ENCODE peak calls at places on chromosomes 4 and X, in seven cellular contexts. U, D, T, J, N, M and E are unnamed samples.

GRCh38 chrX:73916931-73917657 is 354.1 kb downstream of the CHIC1 start:
- DNase-seq in U (no peak), D (no peak), T (no peak), J (no peak), N (no peak), M (peak; percentile 65), E (no peak)

GRCh38 chr4:34289962-34290361 is 1954.4 kb downstream of the ARAP2 start:
- DNase-seq in U (no peak), D (no peak), T (no peak), J (no peak), N (no peak), M (no peak), E (no peak)

GRCh38 chr4:94507708-94508107 is 56.0 kb downstream of the PDLIM5 start:
- DNase-seq in U (no peak), D (peak; percentile 66), T (no peak), J (no peak), N (no peak), M (no peak), E (no peak)

GRCh38 chrX:50495616-50496015 is 25.0 kb upstream of the DGKK start:
- DNase-seq in U (no peak), D (no peak), T (no peak), J (no peak), N (no peak), M (no peak), E (no peak)

GRCh38 chr4:32775049-32775448 is 2054.9 kb downstream of the PCDH7 start:
- DNase-seq in U (no peak), D (no peak), T (no peak), J (peak; percentile 3), N (no peak), M (no peak), E (no peak)

GRCh38 chr4:6909113-6909969 is at the start of gene TBC1D14:
- DNase-seq in U (peak; percentile 97), D (peak; percentile 95), T (peak; percentile 97), J (peak; percentile 99), N (peak; percentile 95), M (no peak), E (peak; percentile 79)

GRCh38 chr4:177070533-177070932 is 239.1 kb upstream of the NEIL3 start:
- DNase-seq in U (no peak), D (no peak), T (no peak), J (no peak), N (no peak), M (no peak), E (no peak)

GRCh38 chr4:89044147-89044900 is 12.7 kb downstream of the FAM13A start:
- DNase-seq in U (no peak), D (no peak), T (no peak), J (no peak), N (no peak), M (no peak), E (no peak)

GRCh38 chr4:165779950-165780670 is 92.9 kb upstream of the TLL1 start:
- DNase-seq in U (no peak), D (no peak), T (no peak), J (no peak), N (no peak), M (no peak), E (no peak)

GRCh38 chr4:8289956-8290700 is 20.6 kb downstream of the HTRA3 start:
- DNase-seq in U (peak; percentile 70), D (peak; percentile 37), T (no peak), J (no peak), N (peak; percentile 39), M (no peak), E (no peak)

GRCh38 chr4:24966076-24966475 is 53.2 kb upstream of the CCDC149 start:
- DNase-seq in U (no peak), D (no peak), T (no peak), J (no peak), N (no peak), M (no peak), E (no peak)

GRCh38 chr4:89226665-89227572 is 80.7 kb downstream of the GPRIN3 start:
- DNase-seq in U (peak; percentile 92), D (peak; percentile 83), T (no peak), J (peak; percentile 46), N (peak; percentile 70), M (peak; percentile 63), E (peak; percentile 63)

GRCh38 chrX:107674480-107675364 is 46.4 kb downstream of the PRPS1 start:
- DNase-seq in U (peak; percentile 97), D (peak; percentile 95), T (no peak), J (no peak), N (peak; percentile 64), M (no peak), E (no peak)

GRCh38 chr4:128757712-128758111 is 51.8 kb upstream of the JADE1 start:
- DNase-seq in U (no peak), D (no peak), T (no peak), J (no peak), N (no peak), M (no peak), E (no peak)

GRCh38 chr4:8391972-8392371 is 48.6 kb downstream of the ACOX3 start:
- DNase-seq in U (no peak), D (no peak), T (no peak), J (peak; percentile 79), N (peak; percentile 74), M (peak; percentile 79), E (no peak)

GRCh38 chr4:186900980-186901379 is 177.3 kb upstream of the FAT1 start:
- DNase-seq in U (no peak), D (no peak), T (no peak), J (no peak), N (no peak), M (no peak), E (no peak)

GRCh38 chr4:66357316-66357715 is 687.0 kb upstream of the EPHA5 start:
- DNase-seq in U (no peak), D (no peak), T (no peak), J (no peak), N (no peak), M (no peak), E (no peak)

GRCh38 chrX:91414710-91415109 is 19.9 kb upstream of the PABPC5 start:
- DNase-seq in U (no peak), D (no peak), T (no peak), J (no peak), N (no peak), M (no peak), E (no peak)

GRCh38 chr4:25303578-25303977 is 9.0 kb upstream of the ZCCHC4 start:
- DNase-seq in U (no peak), D (no peak), T (no peak), J (no peak), N (no peak), M (no peak), E (no peak)

GRCh38 chr4:56261027-56261426 is 126.3 kb downstream of the AASDH start:
- DNase-seq in U (no peak), D (no peak), T (no peak), J (no peak), N (no peak), M (no peak), E (no peak)

GRCh38 chr4:163693776-163694175 is 199.3 kb downstream of the TMA16 start:
- DNase-seq in U (no peak), D (no peak), T (no peak), J (no peak), N (no peak), M (no peak), E (no peak)

GRCh38 chr4:186634591-186635128 is 79.3 kb upstream of the MTNR1A start:
- DNase-seq in U (no peak), D (no peak), T (no peak), J (no peak), N (no peak), M (no peak), E (no peak)

GRCh38 chr4:100582146-100582545 is 64.3 kb upstream of the EMCN start:
- DNase-seq in U (no peak), D (no peak), T (no peak), J (no peak), N (no peak), M (no peak), E (no peak)

GRCh38 chr4:5708171-5708828 is at the start of gene EVC2:
- DNase-seq in U (peak; percentile 96), D (peak; percentile 90), T (peak; percentile 94), J (peak; percentile 31), N (peak; percentile 85), M (no peak), E (peak; percentile 55)

GRCh38 chr4:33060873-33061542 is 2340.8 kb downstream of the PCDH7 start:
- DNase-seq in U (no peak), D (no peak), T (no peak), J (no peak), N (no peak), M (peak; percentile 45), E (peak; percentile 46)

GRCh38 chr4:925771-926500 is 6.2 kb downstream of the GAK start:
- DNase-seq in U (peak; percentile 72), D (no peak), T (peak; percentile 41), J (no peak), N (no peak), M (no peak), E (no peak)

GRCh38 chr4:47914219-47914925 is at the start of gene NFXL1:
- DNase-seq in U (peak; percentile 99), D (peak; percentile 98), T (peak; percentile 97), J (peak; percentile 92), N (peak; percentile 99), M (peak; percentile 89), E (peak; percentile 93)
- TF ChIP-seq CTCF in U (no peak), D (no peak), T (no peak), J (no peak), N (no peak), M (no peak), E (no peak)

DNA sequence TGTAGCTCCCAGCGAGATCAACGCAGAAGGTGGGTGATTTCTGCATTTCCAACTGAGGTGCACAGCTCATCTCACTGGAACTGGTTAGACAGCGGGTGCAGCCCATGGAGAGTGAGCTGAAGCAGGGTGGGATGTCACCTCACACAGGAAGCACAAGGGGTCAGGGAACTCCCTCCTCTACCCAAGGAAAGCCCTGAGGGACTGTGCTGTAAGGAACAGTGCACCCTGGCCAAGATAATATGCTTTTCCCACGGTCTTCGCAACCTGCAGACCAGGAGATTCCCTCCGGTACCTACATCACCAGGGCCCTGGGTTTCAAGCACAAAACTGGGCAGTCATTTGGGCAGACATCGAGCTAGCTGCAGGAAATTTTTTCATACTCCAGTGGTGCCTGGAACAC is 216.4 kb upstream of the TET2 start:
- DNase-seq in U (no peak), D (no peak), T (no peak), J (no peak), N (no peak), M (no peak), E (no peak)
- TF ChIP-seq CTCF in U (no peak), D (no peak), T (no peak), J (no peak), N (no peak), M (no peak), E (no peak)

GRCh38 chr4:4480685-4481393 is 61.0 kb downstream of the STX18 start:
- DNase-seq in U (no peak), D (no peak), T (peak; percentile 15), J (no peak), N (no peak), M (no peak), E (no peak)
- TF ChIP-seq CTCF in U (no peak), D (no peak), T (no peak), J (no peak), N (peak; percentile 18), M (peak; percentile 55), E (peak; percentile 52)

GRCh38 chrX:2819345-2820130 is 9.2 kb upstream of the GYG2 start:
- DNase-seq in U (peak; percentile 42), D (no peak), T (no peak), J (peak; percentile 63), N (no peak), M (no peak), E (no peak)
- TF ChIP-seq CTCF in U (no peak), D (no peak), T (peak; percentile 21), J (peak; percentile 55), N (peak; percentile 39), M (peak; percentile 27), E (peak; percentile 65)